ENCODE peak calls at places on chromosomes 13 and 19, in ten cellular contexts. F is neural progenitor cell, Z is choroid plexus epithelial cell, C is thoracic aorta, H is Calu3, L is AG04449, R is lower lobe of right lung, P is neural crest cell, S is testis, U is heart right ventricle. O is an unnamed sample.

GRCh38 chr13:102724923-102725322 is 30.1 kb upstream of the METTL21C start:
- DNase-seq in F (no peak), Z (peak), C (no peak), H (peak), L (peak), R (no peak), P (no peak), S (no peak), U (no peak), O (no peak)

GRCh38 chr13:42745655-42746054 is 35.7 kb upstream of the FAM216B start:
- DNase-seq in F (no peak), Z (peak), C (no peak), H (no peak), L (no peak), R (no peak), P (no peak), S (no peak), U (no peak), O (no peak)

GRCh38 chr13:111917086-111917485 is 149.9 kb upstream of the SOX1 start:
- DNase-seq in F (no peak), Z (no peak), C (no peak), H (no peak), L (no peak), R (no peak), P (no peak), S (no peak), U (no peak), O (no peak)

GRCh38 chr13:64850017-64850416 is 2380.1 kb downstream of the PCDH9 start:
- DNase-seq in F (no peak), Z (peak), C (no peak), H (no peak), L (no peak), R (no peak), P (no peak), S (no peak), U (no peak), O (no peak)

GRCh38 chr13:33721719-33722118 is 96.2 kb upstream of the RFC3 start:
- DNase-seq in F (no peak), Z (peak), C (no peak), H (no peak), L (no peak), R (no peak), P (no peak), S (no peak), U (peak), O (no peak)

GRCh38 chr13:32045963-32046785 is 14.6 kb downstream of the FRY start:
- DNase-seq in F (no peak), Z (peak), C (no peak), H (peak), L (no peak), R (no peak), P (no peak), S (no peak), U (no peak), O (no peak)

GRCh38 chr19:33754361-33754760 is 42.3 kb upstream of the KCTD15 start:
- DNase-seq in F (no peak), Z (no peak), C (no peak), H (no peak), L (no peak), R (no peak), P (no peak), S (no peak), U (no peak), O (no peak)

GRCh38 chr13:35086667-35087066 is 144.6 kb downstream of the NBEA start:
- DNase-seq in F (no peak), Z (peak), C (no peak), H (no peak), L (no peak), R (no peak), P (no peak), S (no peak), U (no peak), O (no peak)

GRCh38 chr13:50957620-50958019 is 48.0 kb downstream of the RNASEH2B start:
- DNase-seq in F (no peak), Z (no peak), C (no peak), H (no peak), L (no peak), R (no peak), P (no peak), S (no peak), U (no peak), O (no peak)

GRCh38 chr19:31699421-31699820 is 350.2 kb upstream of the TSHZ3 start:
- DNase-seq in F (peak), Z (no peak), C (no peak), H (no peak), L (no peak), R (no peak), P (no peak), S (no peak), U (no peak), O (no peak)

GRCh38 chr19:45467115-45467455 is 711 bp upstream of the FOSB start:
- DNase-seq in F (peak), Z (no peak), C (no peak), H (no peak), L (no peak), R (no peak), P (no peak), S (no peak), U (no peak), O (no peak)

GRCh38 chr19:32017341-32017948 is 328.0 kb upstream of the ZNF507 start:
- DNase-seq in F (no peak), Z (no peak), C (no peak), H (no peak), L (no peak), R (no peak), P (no peak), S (no peak), U (no peak), O (no peak)

GRCh38 chr13:29855009-29855408 is 4.6 kb upstream of the UBL3 start:
- DNase-seq in F (no peak), Z (no peak), C (no peak), H (no peak), L (no peak), R (no peak), P (no peak), S (no peak), U (no peak), O (no peak)

GRCh38 chr19:46299695-46300094 is 2.9 kb downstream of the HIF3A start:
- DNase-seq in F (no peak), Z (peak), C (no peak), H (no peak), L (no peak), R (no peak), P (no peak), S (no peak), U (no peak), O (no peak)

GRCh38 chr19:47414469-47414868 is 4.9 kb downstream of the MEIS3 start:
- DNase-seq in F (peak), Z (no peak), C (no peak), H (peak), L (no peak), R (no peak), P (no peak), S (no peak), U (no peak), O (no peak)

GRCh38 chr19:35347171-35347929 is at the start of gene FFAR1:
- DNase-seq in F (no peak), Z (no peak), C (no peak), H (no peak), L (no peak), R (peak), P (no peak), S (no peak), U (no peak), O (no peak)

GRCh38 chr13:37144661-37145060 is 39.2 kb upstream of the CSNK1A1L start:
- DNase-seq in F (no peak), Z (peak), C (no peak), H (no peak), L (no peak), R (no peak), P (no peak), S (no peak), U (no peak), O (no peak)

GRCh38 chr13:31172535-31172934 is 10.8 kb upstream of the HSPH1 start:
- DNase-seq in F (no peak), Z (peak), C (no peak), H (no peak), L (peak), R (no peak), P (no peak), S (no peak), U (no peak), O (peak)

GRCh38 chr13:49679244-49679643 is 12.0 kb downstream of the EBPL start:
- DNase-seq in F (no peak), Z (peak), C (no peak), H (peak), L (no peak), R (no peak), P (no peak), S (peak), U (no peak), O (no peak)

GRCh38 chr19:42175952-42176648 is 41.4 kb downstream of the DEDD2 start:
- DNase-seq in F (peak), Z (peak), C (no peak), H (no peak), L (no peak), R (no peak), P (peak), S (peak), U (no peak), O (no peak)

GRCh38 chr19:3691372-3691716 is 8.9 kb downstream of the PIP5K1C start:
- DNase-seq in F (no peak), Z (no peak), C (no peak), H (no peak), L (no peak), R (peak), P (no peak), S (no peak), U (no peak), O (no peak)

GRCh38 chr13:30832845-30833332 is 73.2 kb upstream of the MEDAG start:
- DNase-seq in F (peak), Z (peak), C (no peak), H (peak), L (no peak), R (peak), P (no peak), S (peak), U (no peak), O (no peak)

GRCh38 chr13:67296511-67296910 is 66.4 kb upstream of the PCDH9 start:
- DNase-seq in F (no peak), Z (peak), C (no peak), H (no peak), L (no peak), R (no peak), P (no peak), S (no peak), U (no peak), O (no peak)

GRCh38 chr19:1785310-1785709 is 26.8 kb downstream of the ATP8B3 start:
- DNase-seq in F (no peak), Z (no peak), C (no peak), H (no peak), L (no peak), R (no peak), P (no peak), S (no peak), U (no peak), O (no peak)

DNA sequence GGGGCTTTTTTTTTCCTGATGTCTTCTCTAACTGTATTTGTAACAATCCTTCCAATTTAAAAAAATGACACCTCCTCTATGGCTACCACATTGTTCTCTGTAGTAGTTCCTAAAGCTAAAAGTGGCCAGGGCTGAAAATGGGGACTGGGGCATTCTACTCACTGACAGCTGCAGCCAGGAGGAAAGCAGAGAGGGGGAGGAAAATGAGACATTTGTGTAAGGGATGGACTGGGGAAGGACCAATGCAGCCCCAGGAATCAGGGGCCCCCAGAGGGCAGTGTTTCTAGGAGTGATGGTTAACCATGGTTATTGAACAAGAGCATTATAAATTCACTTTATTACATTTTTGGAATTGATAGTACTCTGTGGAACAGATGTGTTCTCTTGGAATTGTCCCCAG is 34.3 kb upstream of the C1QTNF9 start:
- DNase-seq in F (no peak), Z (no peak), C (no peak), H (no peak), L (no peak), R (no peak), P (no peak), S (no peak), U (no peak), O (no peak)
- TF ChIP-seq CTCF in F (no peak), Z (peak), C (no peak), H (no peak), L (no peak), R (no peak), P (no peak), S (no peak), U (no peak), O (no peak)

GRCh38 chr13:99199541-99200432 is 867 bp upstream of the UBAC2 start:
- DNase-seq in F (no peak), Z (peak), C (no peak), H (no peak), L (no peak), R (no peak), P (no peak), S (peak), U (no peak), O (no peak)

GRCh38 chr13:99193152-99193551 is 7.5 kb upstream of the UBAC2 start:
- DNase-seq in F (no peak), Z (no peak), C (no peak), H (no peak), L (no peak), R (no peak), P (no peak), S (no peak), U (no peak), O (no peak)

GRCh38 chr13:99198630-99199029 is 2.0 kb upstream of the UBAC2 start:
- DNase-seq in F (no peak), Z (no peak), C (no peak), H (no peak), L (no peak), R (no peak), P (no peak), S (no peak), U (no peak), O (no peak)

GRCh38 chr13:99197257-99197651 is 3.4 kb upstream of the UBAC2 start:
- DNase-seq in F (no peak), Z (no peak), C (no peak), H (no peak), L (no peak), R (no peak), P (no peak), S (no peak), U (no peak), O (no peak)

GRCh38 chr13:99196466-99197256 is 4.0 kb upstream of the UBAC2 start:
- DNase-seq in F (no peak), Z (peak), C (no peak), H (no peak), L (no peak), R (no peak), P (no peak), S (no peak), U (no peak), O (no peak)
- TF ChIP-seq CTCF in F (no peak), Z (peak), C (no peak), H (no peak), L (no peak), R (no peak), P (peak), S (no peak), U (no peak), O (no peak)

GRCh38 chr19:10113964-10114650 is 2.6 kb downstream of the P2RY11 start:
- DNase-seq in F (no peak), Z (no peak), C (no peak), H (no peak), L (no peak), R (no peak), P (no peak), S (no peak), U (no peak), O (no peak)

GRCh38 chr19:10115392-10116084 is 4.0 kb downstream of the P2RY11 start:
- DNase-seq in F (no peak), Z (no peak), C (no peak), H (no peak), L (no peak), R (peak), P (no peak), S (no peak), U (no peak), O (no peak)

GRCh38 chr19:10114651-10115391 is 3.3 kb downstream of the P2RY11 start:
- DNase-seq in F (no peak), Z (no peak), C (no peak), H (no peak), L (no peak), R (peak), P (no peak), S (no peak), U (no peak), O (no peak)

GRCh38 chr19:10116866-10117616 is 2.7 kb downstream of the EIF3G start:
- DNase-seq in F (no peak), Z (no peak), C (no peak), H (no peak), L (no peak), R (no peak), P (no peak), S (no peak), U (no peak), O (no peak)

GRCh38 chr19:10116085-10116865 is 3.4 kb downstream of the EIF3G start:
- DNase-seq in F (no peak), Z (no peak), C (no peak), H (no peak), L (no peak), R (peak), P (no peak), S (no peak), U (no peak), O (no peak)
- TF ChIP-seq CTCF in F (no peak), Z (no peak), C (no peak), H (no peak), L (no peak), R (no peak), P (no peak), S (no peak), U (no peak), O (no peak)

GRCh38 chr19:37975071-37975470 is 68.1 kb downstream of the SIPA1L3 start:
- DNase-seq in F (no peak), Z (no peak), C (no peak), H (no peak), L (no peak), R (no peak), P (no peak), S (no peak), U (no peak), O (no peak)
- TF ChIP-seq CTCF in F (no peak), Z (no peak), C (no peak), H (no peak), L (no peak), R (no peak), P (no peak), S (no peak), U (no peak), O (no peak)

GRCh38 chr19:18522124-18522861 is 423 bp upstream of the ELL start:
- DNase-seq in F (peak), Z (peak), C (peak), H (peak), L (peak), R (peak), P (peak), S (peak), U (peak), O (peak)
- TF ChIP-seq CTCF in F (no peak), Z (peak), C (no peak), H (no peak), L (peak), R (peak), P (no peak), S (peak), U (peak), O (peak)

GRCh38 chr19:681638-682037 is 5.4 kb downstream of the FSTL3 start:
- DNase-seq in F (no peak), Z (no peak), C (no peak), H (no peak), L (no peak), R (no peak), P (no peak), S (no peak), U (no peak), O (no peak)

GRCh38 chr19:681029-681626 is 4.9 kb downstream of the FSTL3 start:
- DNase-seq in F (peak), Z (peak), C (no peak), H (peak), L (no peak), R (peak), P (no peak), S (peak), U (peak), O (peak)

GRCh38 chr19:679418-680286 is 3.5 kb downstream of the FSTL3 start:
- DNase-seq in F (peak), Z (peak), C (no peak), H (peak), L (no peak), R (peak), P (peak), S (peak), U (peak), O (peak)

GRCh38 chr19:678791-679388 is 2.7 kb downstream of the FSTL3 start:
- DNase-seq in F (no peak), Z (no peak), C (no peak), H (no peak), L (no peak), R (no peak), P (no peak), S (no peak), U (no peak), O (no peak)

GRCh38 chr19:680287-681028 is 4.3 kb downstream of the FSTL3 start:
- DNase-seq in F (peak), Z (peak), C (peak), H (peak), L (peak), R (peak), P (peak), S (peak), U (peak), O (peak)
- TF ChIP-seq CTCF in F (peak), Z (peak), C (peak), H (peak), L (peak), R (peak), P (peak), S (peak), U (peak), O (peak)

GRCh38 chr19:40217027-40217810 is 965 bp downstream of the TTC9B start:
- DNase-seq in F (peak), Z (no peak), C (no peak), H (peak), L (no peak), R (peak), P (no peak), S (peak), U (no peak), O (no peak)
- TF ChIP-seq CTCF in F (peak), Z (peak), C (no peak), H (peak), L (peak), R (peak), P (peak), S (no peak), U (peak), O (peak)

GRCh38 chr19:6593651-6594416 is 2.9 kb upstream of the CD70 start:
- DNase-seq in F (no peak), Z (no peak), C (no peak), H (no peak), L (no peak), R (no peak), P (no peak), S (no peak), U (no peak), O (no peak)
- TF ChIP-seq CTCF in F (no peak), Z (no peak), C (no peak), H (no peak), L (no peak), R (no peak), P (no peak), S (no peak), U (no peak), O (no peak)

GRCh38 chr19:43934985-43935708 is at the start of gene ZNF45:
- DNase-seq in F (peak), Z (peak), C (peak), H (peak), L (peak), R (peak), P (peak), S (peak), U (peak), O (peak)
- TF ChIP-seq CTCF in F (no peak), Z (no peak), C (no peak), H (no peak), L (no peak), R (no peak), P (no peak), S (no peak), U (no peak), O (no peak)

GRCh38 chr19:15631817-15632216 is 8.9 kb upstream of the CYP4F3 start:
- DNase-seq in F (peak), Z (peak), C (no peak), H (peak), L (no peak), R (no peak), P (no peak), S (peak), U (no peak), O (no peak)
- TF ChIP-seq CTCF in F (peak), Z (peak), C (no peak), H (peak), L (peak), R (peak), P (peak), S (no peak), U (peak), O (no peak)